ENCODE peak calls at places on chromosomes 6 and 20, in six cellular contexts. O is adipocyte; C is hippocampal formation; M is CD8-positive, alpha-beta memory T cell; N is foreskin keratinocyte; Z is A549. T is an unnamed sample.

GRCh38 chr6:108581932-108582500 is 21.3 kb downstream of the FOXO3 start:
- DNase-seq in O (no peak), C (no peak), M (no peak), N (no peak), Z (no peak), T (no peak)

GRCh38 chr6:143680157-143680556 is 2.4 kb downstream of the PHACTR2 start:
- DNase-seq in O (no peak), C (no peak), M (no peak), N (no peak), Z (no peak), T (no peak)

GRCh38 chr6:113626470-113626869 is 230.7 kb upstream of the MARCKS start:
- DNase-seq in O (no peak), C (no peak), M (no peak), N (no peak), Z (no peak), T (no peak)

GRCh38 chr6:111417181-111417585 is 65.8 kb downstream of the REV3L start:
- DNase-seq in O (peak), C (peak), M (no peak), N (no peak), Z (no peak), T (no peak)

GRCh38 chr20:23595941-23596340 is 9.8 kb downstream of the CST9 start:
- DNase-seq in O (no peak), C (no peak), M (no peak), N (no peak), Z (no peak), T (no peak)

GRCh38 chr6:119147101-119148053 is 68.9 kb upstream of the FAM184A start:
- DNase-seq in O (peak), C (peak), M (no peak), N (peak), Z (peak), T (peak)

GRCh38 chr6:2478200-2478599 is 232.8 kb upstream of the GMDS start:
- DNase-seq in O (peak), C (no peak), M (no peak), N (no peak), Z (no peak), T (no peak)

GRCh38 chr20:54132612-54133433 is 41.0 kb downstream of the CYP24A1 start:
- DNase-seq in O (peak), C (no peak), M (no peak), N (peak), Z (peak), T (no peak)

GRCh38 chr6:1604347-1604990 is 5.2 kb upstream of the FOXC1 start:
- DNase-seq in O (peak), C (no peak), M (peak), N (no peak), Z (peak), T (peak)

GRCh38 chr6:133947302-133947900 is 5.6 kb upstream of the TBPL1 start:
- DNase-seq in O (no peak), C (no peak), M (no peak), N (no peak), Z (no peak), T (no peak)

GRCh38 chr6:168371989-168372711 is 52.6 kb upstream of the DACT2 start:
- DNase-seq in O (no peak), C (no peak), M (no peak), N (no peak), Z (no peak), T (no peak)